ENCODE peak calls at places on chromosome 17, in ten cellular contexts. D is GM04504; R is LHCN-M2; A is CD4-positive, alpha-beta T cell; B is stomach; P is hepatocyte; O is GM13976; K is fibroblast of mammary gland; W is mesothelial cell of epicardium; N is HEK293T. L is an unnamed sample.

GRCh38 chr17:2466936-2467335 is 44.8 kb downstream of the METTL16 start:
- DNase-seq in B (no peak), R (no peak), P (no peak), A (no peak), W (no peak), K (no peak), O (no peak), N (no peak), D (no peak), L (no peak)

GRCh38 chr17:66740226-66740625 is 94.7 kb upstream of the CACNG5 start:
- DNase-seq in R (no peak), P (no peak), D (no peak), A (no peak), W (no peak), N (no peak), B (no peak), K (no peak), O (no peak), L (peak; percentile 81)

GRCh38 chr17:34827008-34827407 is 134.3 kb downstream of the CCT6B start:
- DNase-seq in R (no peak), N (no peak), D (no peak), P (peak; percentile 12), K (no peak), B (no peak), W (no peak), A (no peak), O (no peak), L (no peak)

GRCh38 chr17:70855401-70856054 is 686.2 kb downstream of the KCNJ2 start:
- DNase-seq in B (peak; percentile 26), N (peak; percentile 13), W (no peak), R (peak; percentile 73), P (no peak), D (no peak), O (no peak), K (peak; percentile 21), A (no peak), L (no peak)

GRCh38 chr17:59840908-59841666 is 51.7 kb downstream of the TUBD1 start:
- DNase-seq in O (no peak), K (peak; percentile 51), W (no peak), P (no peak), D (no peak), A (no peak), N (no peak), R (peak; percentile 64), B (no peak), L (no peak)

GRCh38 chr17:43515641-43516040 is 30.5 kb downstream of the ETV4 start:
- DNase-seq in A (no peak), R (peak; percentile 59), W (no peak), N (no peak), D (peak; percentile 6), K (no peak), O (no peak), B (no peak), P (no peak), L (no peak)

GRCh38 chr17:78366109-78366848 is 6.4 kb upstream of the SOCS3 start:
- DNase-seq in B (no peak), R (peak; percentile 51), D (no peak), A (no peak), K (no peak), W (no peak), N (no peak), P (no peak), O (no peak), L (peak; percentile 95)

GRCh38 chr17:68456529-68457167 is 648 bp downstream of the WIPI1 start:
- DNase-seq in N (peak; percentile 47), R (peak; percentile 89), B (peak; percentile 70), P (peak; percentile 90), D (peak; percentile 85), K (peak; percentile 90), A (no peak), O (peak; percentile 29), W (peak; percentile 51), L (peak; percentile 88)

GRCh38 chr17:60372790-60373483 is 19.0 kb downstream of the USP32 start:
- DNase-seq in B (no peak), D (no peak), K (peak; percentile 78), N (no peak), R (peak; percentile 72), W (no peak), P (no peak), O (no peak), A (no peak), L (no peak)

GRCh38 chr17:40343126-40344119 is 21.1 kb downstream of the GJD3 start:
- DNase-seq in P (no peak), K (no peak), O (no peak), R (peak; percentile 55), A (no peak), B (no peak), W (no peak), D (no peak), N (no peak), L (peak; percentile 78)

GRCh38 chr17:48728232-48729231 is at the start of gene HOXB13:
- DNase-seq in K (peak; percentile 49), A (no peak), B (peak; percentile 37), D (peak; percentile 49), O (no peak), R (peak; percentile 71), N (peak; percentile 84), W (peak; percentile 84), P (peak; percentile 67), L (peak; percentile 91)

GRCh38 chr17:43791589-43791988 is 11.4 kb downstream of the CFAP97D1 start:
- DNase-seq in A (no peak), B (no peak), R (peak; percentile 68), O (no peak), D (peak; percentile 10), N (peak; percentile 39), K (peak; percentile 63), P (no peak), W (no peak), L (peak; percentile 88)

GRCh38 chr17:68198931-68199836 is 48.7 kb upstream of the AMZ2 start:
- DNase-seq in K (no peak), W (peak; percentile 46), B (no peak), R (no peak), N (no peak), A (no peak), O (peak; percentile 49), D (no peak), P (peak; percentile 29), L (no peak)

GRCh38 chr17:21502301-21502700 is 126.1 kb downstream of the KCNJ12 start:
- DNase-seq in N (no peak), P (no peak), K (no peak), W (no peak), D (no peak), R (no peak), B (no peak), A (no peak), O (no peak), L (no peak)

GRCh38 chr17:7023576-7024401 is 939 bp downstream of the BCL6B start:
- DNase-seq in P (peak; percentile 91), O (peak; percentile 98), D (no peak), N (peak; percentile 95), W (peak; percentile 80), R (peak; percentile 60), B (peak; percentile 93), K (peak; percentile 89), A (peak; percentile 87), L (no peak)